ENCODE peak calls at places on chromosomes 3 and 15, in five cellular contexts. H is aorta, O is hepatocyte, L is fibroblast of lung, T is upper lobe of right lung. A is an unnamed sample. For H3K4me1, the result is how much of the 10 kb centered on the place peaks cover.

GRCh38 chr15:92637621-92638020 is 18.0 kb downstream of the FAM174B start:
- DNase-seq in H (no peak), O (no peak), L (no peak), T (no peak), A (no peak)

GRCh38 chr3:15050405-15051092 is 14.6 kb downstream of the MRPS25 start:
- DNase-seq in H (no peak), O (no peak), L (no peak), T (no peak), A (no peak)

GRCh38 chr3:852033-852432 is 240.8 kb upstream of the CNTN6 start:
- DNase-seq in H (no peak), O (no peak), L (no peak), T (no peak), A (no peak)

GRCh38 chr15:98363955-98364354 is 284.4 kb upstream of the IGF1R start:
- DNase-seq in H (no peak), O (no peak), L (no peak), T (no peak), A (no peak)

GRCh38 chr3:119170821-119171220 is 2.6 kb upstream of the UPK1B start:
- DNase-seq in H (no peak), O (no peak), L (no peak), T (no peak), A (no peak)

GRCh38 chr3:26350853-26351252 is 271.7 kb upstream of the LRRC3B start:
- DNase-seq in H (no peak), O (no peak), L (no peak), T (no peak), A (no peak)

GRCh38 chr3:102505542-102505941 is 70.7 kb downstream of the ZPLD1 start:
- DNase-seq in H (no peak), O (no peak), L (no peak), T (no peak), A (no peak)

GRCh38 chr3:133547432-133548041 is 25.9 kb upstream of the CDV3 start:
- DNase-seq in H (no peak), O (peak), L (peak), T (peak), A (no peak)

GRCh38 chr3:140827894-140828293 is 113.7 kb upstream of the SLC25A36 start:
- DNase-seq in H (no peak), O (no peak), L (no peak), T (no peak), A (no peak)

GRCh38 chr3:140532793-140533330 is 145.0 kb upstream of the TRIM42 start:
- DNase-seq in H (no peak), O (no peak), L (no peak), T (no peak), A (no peak)

GRCh38 chr3:12139111-12139511 is 19.6 kb downstream of the TIMP4 start:
- DNase-seq in H (no peak), O (peak), L (peak), T (no peak), A (no peak)

GRCh38 chr3:112464264-112464663 is 35.0 kb downstream of the BTLA start:
- DNase-seq in H (no peak), O (no peak), L (no peak), T (no peak), A (no peak)

GRCh38 chr15:86611392-86612040 is 531.8 kb downstream of the AGBL1 start:
- DNase-seq in H (no peak), O (peak), L (peak), T (no peak), A (no peak)

GRCh38 chr15:35308802-35309201 is 223.7 kb upstream of the NANOGP8 start:
- DNase-seq in H (peak), O (peak), L (peak), T (no peak), A (no peak)

GRCh38 chr15:62758126-62758951 is 284.2 kb upstream of the TPM1 start:
- DNase-seq in H (peak), O (no peak), L (peak), T (no peak), A (no peak)

GRCh38 chr3:73727117-73727802 is 102.5 kb upstream of the PDZRN3 start:
- DNase-seq in H (peak), O (peak), L (peak), T (no peak), A (no peak)

GRCh38 chr3:14431928-14432834 is 29.8 kb downstream of the SLC6A6 start:
- DNase-seq in H (peak), O (peak), L (peak), T (peak), A (peak)

GRCh38 chr3:127819086-127819485 is 3.2 kb downstream of the MGLL start:
- DNase-seq in H (no peak), O (no peak), L (no peak), T (no peak), A (peak)

GRCh38 chr3:123098411-123099330 is 31.8 kb downstream of the PDIA5 start:
- DNase-seq in H (no peak), O (no peak), L (no peak), T (no peak), A (no peak)

GRCh38 chr3:43105224-43105596 is 669 bp downstream of the POMGNT2 start:
- DNase-seq in H (no peak), O (no peak), L (no peak), T (peak), A (no peak)

GRCh38 chr3:172174396-172175253 is 135.2 kb downstream of the FNDC3B start:
- DNase-seq in H (no peak), O (no peak), L (peak), T (no peak), A (no peak)

GRCh38 chr15:51307325-51307724 is 31.1 kb downstream of the CYP19A1 start:
- DNase-seq in H (no peak), O (no peak), L (no peak), T (no peak), A (no peak)

GRCh38 chr15:51307811-51308210 is 30.6 kb downstream of the CYP19A1 start:
- DNase-seq in H (no peak), O (no peak), L (no peak), T (no peak), A (no peak)

GRCh38 chr15:51299187-51300015 is 39.0 kb downstream of the CYP19A1 start:
- DNase-seq in H (no peak), O (peak), L (no peak), T (no peak), A (no peak)

GRCh38 chr15:51302480-51302879 is 35.9 kb downstream of the CYP19A1 start:
- DNase-seq in H (no peak), O (no peak), L (no peak), T (no peak), A (no peak)

DNA sequence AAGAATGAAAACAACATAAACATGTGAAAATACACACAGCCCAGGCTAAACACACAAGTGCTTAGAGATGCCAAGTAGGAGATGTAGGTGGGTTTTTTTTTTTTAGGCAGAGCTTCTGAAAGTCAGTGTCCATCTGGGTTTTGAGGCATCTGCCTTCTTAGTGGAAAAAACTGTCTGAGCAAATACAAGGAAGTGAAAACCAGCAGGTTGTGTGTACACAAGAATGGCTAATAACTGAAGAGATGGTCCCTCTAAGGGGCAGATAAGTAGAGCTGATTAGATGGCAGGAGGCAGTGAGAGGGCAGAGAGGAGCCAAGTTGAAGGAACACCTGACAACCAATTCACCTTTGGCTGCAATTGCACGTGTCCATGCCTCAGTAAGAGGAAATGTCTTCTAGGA is 34.9 kb downstream of the CYP19A1 start:
- DNase-seq in H (no peak), O (peak), L (no peak), T (no peak), A (no peak)
- H3K4me3 ChIP-seq in H (no peak), O (no peak), L (no peak), T (no peak), A (no peak)

GRCh38 chr3:71303627-71304260 is 279.8 kb downstream of the FOXP1 start:
- DNase-seq in H (no peak), O (no peak), L (peak), T (no peak), A (no peak)

GRCh38 chr3:71304261-71304646 is 279.3 kb downstream of the FOXP1 start:
- DNase-seq in H (no peak), O (no peak), L (no peak), T (no peak), A (no peak)

GRCh38 chr3:71304684-71305083 is 278.8 kb downstream of the FOXP1 start:
- DNase-seq in H (no peak), O (peak), L (peak), T (no peak), A (peak)

GRCh38 chr3:71307884-71308697 is 275.4 kb downstream of the FOXP1 start:
- DNase-seq in H (no peak), O (no peak), L (peak), T (no peak), A (no peak)

GRCh38 chr3:71305246-71306206 is 278.0 kb downstream of the FOXP1 start:
- DNase-seq in H (no peak), O (peak), L (peak), T (no peak), A (peak)
- H3K4me1 ChIP-seq in H (under half), O (half or more), L (under half), T (under half), A (under half)

GRCh38 chr15:71659730-71660067 is 150.7 kb upstream of the NR2E3 start:
- DNase-seq in H (no peak), O (no peak), L (no peak), T (no peak), A (no peak)
- H3K27ac ChIP-seq in H (no peak), O (no peak), L (no peak), T (no peak), A (no peak)

DNA sequence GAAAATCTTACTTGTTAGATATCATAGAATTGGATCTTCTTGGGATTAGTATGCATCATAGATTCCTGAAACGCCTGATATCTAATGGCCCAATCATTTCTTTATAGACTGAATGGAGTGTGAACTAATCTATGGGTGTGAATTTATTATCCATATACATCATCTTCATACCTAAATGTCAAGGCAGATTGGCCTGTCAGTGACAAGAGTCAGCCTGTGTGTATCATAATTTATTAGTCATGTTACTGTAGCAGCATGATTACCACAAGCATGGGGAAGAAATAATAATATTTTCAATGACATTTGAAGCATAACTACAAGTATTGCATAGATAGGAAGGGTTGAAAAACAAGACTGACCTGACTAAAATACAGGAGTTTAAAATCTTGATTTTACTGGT is 235.8 kb downstream of the RAP2B start:
- DNase-seq in H (no peak), O (no peak), L (no peak), T (no peak), A (no peak)
- H3K4me3 ChIP-seq in H (no peak), O (no peak), L (no peak), T (no peak), A (no peak)

A was measured in heart left ventricle.